ENCODE peak calls at places on chromosomes 1 and 21, in six cellular contexts. D, N, X, F, L and I are unnamed samples.

GRCh38 chr1:51071291-51071690 is 30.7 kb upstream of the C1orf185 start:
- DNase-seq in L (no peak), F (no peak), X (no peak), D (peak; percentile 28), N (no peak), I (no peak)

GRCh38 chr1:31576201-31576669 is at the start of gene TINAGL1:
- DNase-seq in X (peak; percentile 64), F (peak; percentile 85), L (no peak), N (no peak), D (peak; percentile 83), I (no peak)

GRCh38 chr1:26360051-26360806 is 6.3 kb upstream of the CRYBG2 start:
- DNase-seq in X (no peak), F (no peak), N (no peak), L (peak; percentile 74), D (peak; percentile 22), I (peak; percentile 72)

GRCh38 chr1:204358605-204359004 is 1.1 kb downstream of the PLEKHA6 start:
- DNase-seq in N (no peak), L (no peak), D (no peak), X (no peak), F (no peak), I (peak; percentile 75)

GRCh38 chr21:27674037-27674436 is 707.1 kb upstream of the ADAMTS5 start:
- DNase-seq in X (no peak), F (no peak), D (peak; percentile 57), L (no peak), N (no peak), I (no peak)

GRCh38 chr1:46284597-46285564 is 18.5 kb downstream of the LRRC41 start:
- DNase-seq in X (no peak), L (no peak), D (peak; percentile 31), F (no peak), N (no peak), I (no peak)

GRCh38 chr1:205967555-205968335 is 24.5 kb upstream of the SLC26A9 start:
- DNase-seq in X (no peak), N (no peak), L (no peak), D (peak; percentile 81), F (no peak), I (no peak)

GRCh38 chr1:63877816-63878215 is 104.0 kb downstream of the ROR1 start:
- DNase-seq in N (no peak), D (peak; percentile 62), L (no peak), X (peak; percentile 65), F (peak; percentile 64), I (no peak)

GRCh38 chr1:172089768-172090510 is 248.6 kb downstream of the DNM3 start:
- DNase-seq in L (peak; percentile 82), F (peak; percentile 81), N (peak; percentile 28), D (peak; percentile 80), X (peak; percentile 56), I (peak; percentile 28)

GRCh38 chr1:41242645-41243171 is 602 bp upstream of the SCMH1 start:
- DNase-seq in L (no peak), X (no peak), D (no peak), F (no peak), N (no peak), I (no peak)

GRCh38 chr1:80064524-80064923 is 1058.0 kb upstream of the ADGRL4 start:
- DNase-seq in F (no peak), N (peak; percentile 53), X (no peak), D (peak; percentile 83), L (no peak), I (no peak)

GRCh38 chr1:3064901-3065300 is 4.1 kb upstream of the PRDM16 start:
- DNase-seq in L (no peak), F (peak; percentile 54), X (no peak), N (no peak), D (no peak), I (no peak)

GRCh38 chr1:97816927-97817326 is 103.9 kb downstream of the DPYD start:
- DNase-seq in D (no peak), F (no peak), X (no peak), N (no peak), L (no peak), I (no peak)

GRCh38 chr1:207904377-207904902 is 6.5 kb downstream of the CD34 start:
- DNase-seq in F (no peak), N (no peak), L (no peak), X (no peak), D (no peak), I (no peak)

GRCh38 chr1:177490240-177490639 is 319.5 kb downstream of the BRINP2 start:
- DNase-seq in N (no peak), X (no peak), L (no peak), F (no peak), D (no peak), I (no peak)

GRCh38 chr1:185448591-185449186 is 131.6 kb upstream of the IVNS1ABP start:
- DNase-seq in L (no peak), D (no peak), N (no peak), X (no peak), F (no peak), I (no peak)

GRCh38 chr1:205528887-205529825 is 24.7 kb downstream of the CDK18 start:
- DNase-seq in N (no peak), X (peak; percentile 80), F (peak; percentile 89), L (peak; percentile 90), D (peak; percentile 63), I (peak; percentile 97)

GRCh38 chr1:210264521-210265380 is 32.2 kb downstream of the SERTAD4 start:
- DNase-seq in L (no peak), F (no peak), X (no peak), D (no peak), N (no peak), I (no peak)

GRCh38 chr1:25197235-25197930 is 34.9 kb downstream of the SYF2 start:
- DNase-seq in X (no peak), N (no peak), D (no peak), L (no peak), F (no peak), I (no peak)

GRCh38 chr1:58738873-58739272 is 39.0 kb upstream of the MYSM1 start:
- DNase-seq in F (no peak), N (no peak), D (peak; percentile 89), X (no peak), L (no peak), I (no peak)

GRCh38 chr1:83887483-83887882 is 111.4 kb downstream of the TTLL7 start:
- DNase-seq in X (no peak), N (no peak), L (no peak), F (no peak), D (peak; percentile 65), I (no peak)

GRCh38 chr1:83883979-83884378 is 115.0 kb downstream of the TTLL7 start:
- DNase-seq in D (peak; percentile 65), N (no peak), X (no peak), F (no peak), L (no peak), I (no peak)

DNA sequence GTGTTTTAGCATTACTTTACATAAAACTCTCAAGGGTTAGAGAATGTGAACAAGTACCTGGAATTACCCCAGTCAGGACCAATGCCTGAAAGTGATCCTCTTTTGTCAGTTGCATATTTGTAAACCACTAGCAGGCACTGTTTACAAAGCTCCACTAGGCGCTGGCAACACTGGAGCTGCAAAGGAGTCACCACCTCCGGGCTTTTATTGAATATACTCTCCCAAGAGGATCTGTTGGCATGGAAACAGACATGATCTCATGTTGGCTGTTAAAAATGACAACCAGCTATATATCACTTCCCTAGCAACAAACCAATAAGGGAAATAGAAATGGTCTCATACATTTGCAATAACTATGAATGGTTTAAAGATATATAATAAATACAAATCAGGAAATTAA is 116.0 kb downstream of the TTLL7 start:
- DNase-seq in L (no peak), F (no peak), N (no peak), X (no peak), D (peak; percentile 79), I (peak; percentile 49)
- TF ChIP-seq CTCF in L (no peak), F (peak; percentile 7), N (peak; percentile 75), X (no peak), D (peak; percentile 52), I (peak; percentile 8)

GRCh38 chr1:54606096-54606989 is 17.0 kb downstream of the FAM151A start:
- DNase-seq in D (no peak), L (no peak), F (no peak), X (no peak), N (no peak), I (no peak)
- TF ChIP-seq CTCF in D (no peak), L (no peak), F (no peak), X (no peak), N (no peak), I (no peak)

DNA sequence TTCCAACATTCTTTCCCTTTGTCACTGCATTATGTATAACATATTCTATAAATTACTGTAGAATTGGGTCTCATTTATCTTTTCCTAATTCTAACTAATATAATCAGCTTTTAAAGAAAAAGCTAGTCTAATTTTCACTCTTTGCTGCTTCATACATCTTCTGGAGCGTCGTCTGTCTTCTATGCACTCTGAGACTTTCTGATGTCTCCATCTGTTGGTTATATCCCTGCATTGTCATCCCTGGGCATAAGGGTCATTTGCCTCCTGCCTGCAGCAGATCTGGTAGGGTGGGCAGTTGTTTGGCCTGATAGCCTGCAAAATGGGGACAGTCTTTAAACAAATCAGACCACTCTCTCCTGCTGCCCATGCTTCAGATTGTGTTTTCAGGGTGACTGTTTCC is 40.8 kb upstream of the DYNLT5 start:
- DNase-seq in D (no peak), N (no peak), X (no peak), F (no peak), L (no peak), I (no peak)
- TF ChIP-seq CTCF in D (peak; percentile 17), N (peak; percentile 37), X (no peak), F (no peak), L (no peak), I (no peak)

DNA sequence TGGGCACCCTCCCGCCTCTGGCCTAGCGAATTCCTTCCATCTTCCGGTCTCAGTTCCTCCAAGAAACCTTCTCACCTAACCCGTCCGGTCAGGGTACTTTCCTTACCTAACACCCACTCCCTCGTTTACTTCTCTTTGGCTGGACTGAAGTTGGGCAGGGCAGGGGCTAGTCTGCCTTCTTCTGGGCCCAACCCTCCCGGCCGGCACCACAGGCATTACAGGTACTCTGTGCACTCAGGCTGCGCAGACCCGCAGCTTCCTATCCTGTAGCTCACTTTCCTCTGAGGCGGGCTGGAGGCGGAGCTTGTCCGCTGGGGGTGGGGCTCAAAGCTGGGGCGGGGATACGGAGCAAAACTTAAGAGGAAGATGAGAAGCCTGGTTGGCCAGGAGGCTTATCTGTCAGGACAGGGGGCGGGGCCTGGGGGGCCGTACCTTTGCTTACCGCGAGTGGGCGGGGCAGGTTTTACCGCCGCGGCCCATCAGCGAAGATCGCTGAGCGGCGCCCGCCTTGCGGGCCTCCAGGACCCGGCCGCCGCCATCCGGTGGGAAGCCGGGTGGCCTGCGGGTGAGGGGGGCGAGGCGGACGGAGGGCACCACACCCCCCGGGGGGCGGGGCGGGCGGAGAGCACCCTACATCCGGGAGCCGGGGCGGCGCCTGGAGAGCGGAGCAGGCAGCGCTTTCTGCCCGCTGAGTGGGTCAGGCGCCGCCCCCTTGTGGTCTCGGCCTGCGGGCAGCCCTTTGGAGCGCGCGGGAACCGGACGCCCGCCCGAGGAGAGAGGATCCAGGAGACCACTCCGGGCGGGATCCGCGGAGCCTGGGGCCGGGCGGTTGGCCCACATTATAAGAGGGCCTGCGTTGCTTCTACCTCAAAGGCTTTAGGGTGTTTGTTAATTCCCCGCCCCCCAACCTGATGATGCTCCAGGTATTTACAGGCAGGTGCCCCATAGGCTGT is 31.9 kb downstream of the ZNF648 start:
- DNase-seq in D (peak; percentile 98), F (peak; percentile 99), N (peak; percentile 42), L (peak; percentile 99), X (peak; percentile 98), I (peak; percentile 98)
- TF ChIP-seq CTCF in D (peak; percentile 24), F (peak; percentile 50), N (peak; percentile 39), L (no peak), X (peak; percentile 23), I (peak; percentile 66)